ENCODE peak calls at places on chromosome 2, in nine cellular contexts. Q, V, Y, L, W, U, N, Z and J are unnamed samples.

GRCh38 chr2:227877359-227878309 is 6.2 kb downstream of the DAW1 start:
- DNase-seq in Q (no peak), V (no peak), Y (no peak), L (no peak), W (no peak), U (no peak), N (no peak), Z (peak), J (no peak)

GRCh38 chr2:240269886-240270285 is 129.4 kb upstream of the OTOS start:
- DNase-seq in Q (no peak), V (no peak), Y (no peak), L (no peak), W (no peak), U (no peak), N (no peak), Z (no peak), J (no peak)

GRCh38 chr2:54535599-54536195 is 79.6 kb downstream of the SPTBN1 start:
- DNase-seq in Q (no peak), V (no peak), Y (peak), L (no peak), W (no peak), U (no peak), N (no peak), Z (peak), J (no peak)

GRCh38 chr2:191593622-191594416 is 84.1 kb upstream of the NABP1 start:
- DNase-seq in Q (no peak), V (no peak), Y (no peak), L (peak), W (no peak), U (peak), N (no peak), Z (no peak), J (no peak)

GRCh38 chr2:113376248-113376934 is 61.1 kb upstream of the ZNG1B start:
- DNase-seq in Q (no peak), V (no peak), Y (no peak), L (no peak), W (no peak), U (no peak), N (no peak), Z (no peak), J (no peak)

GRCh38 chr2:234980476-234981187 is 28.8 kb downstream of the SH3BP4 start:
- DNase-seq in Q (no peak), V (no peak), Y (no peak), L (peak), W (no peak), U (no peak), N (no peak), Z (no peak), J (peak)

GRCh38 chr2:105977212-105977611 is 216.9 kb downstream of the UXS1 start:
- DNase-seq in Q (no peak), V (no peak), Y (no peak), L (peak), W (peak), U (peak), N (no peak), Z (no peak), J (no peak)

GRCh38 chr2:147365577-147365976 is 479.3 kb upstream of the ACVR2A start:
- DNase-seq in Q (no peak), V (no peak), Y (no peak), L (no peak), W (no peak), U (no peak), N (no peak), Z (no peak), J (no peak)

GRCh38 chr2:24832991-24833671 is 39.9 kb downstream of the CENPO start:
- DNase-seq in Q (peak), V (no peak), Y (no peak), L (no peak), W (no peak), U (no peak), N (no peak), Z (no peak), J (no peak)

GRCh38 chr2:82395531-82395930 is 2063.5 kb downstream of the SUCLG1 start:
- DNase-seq in Q (no peak), V (no peak), Y (no peak), L (no peak), W (no peak), U (no peak), N (no peak), Z (no peak), J (no peak)

GRCh38 chr2:1900736-1901135 is 156.4 kb upstream of the PXDN start:
- DNase-seq in Q (peak), V (no peak), Y (no peak), L (no peak), W (no peak), U (no peak), N (no peak), Z (no peak), J (no peak)

GRCh38 chr2:11983401-11983800 is 237.0 kb downstream of the LPIN1 start:
- DNase-seq in Q (no peak), V (no peak), Y (no peak), L (no peak), W (no peak), U (no peak), N (no peak), Z (no peak), J (no peak)

GRCh38 chr2:178331474-178332431 is 119.2 kb downstream of the PRKRA start:
- DNase-seq in Q (no peak), V (no peak), Y (no peak), L (no peak), W (no peak), U (no peak), N (no peak), Z (no peak), J (no peak)

GRCh38 chr2:228224410-228224809 is 42.9 kb upstream of the SPHKAP start:
- DNase-seq in Q (no peak), V (no peak), Y (no peak), L (peak), W (no peak), U (peak), N (no peak), Z (no peak), J (no peak)